ENCODE peak calls at places on chromosomes 3 and 15, in six cellular contexts. H is NCI-H2081; U is stimulated activated CD8-positive, alpha-beta memory T cell treated with anti-CD3 and anti-CD28 coated beads, Interleukin-15, amount 100 ng/mL, for 24 hours; Q is small intestine; D is erythroblast; K is T-helper 2 cell. X is an unnamed sample.

GRCh38 chr3:83946554-83946953 is 1012.2 kb upstream of the CADM2 start:
- DNase-seq in H (no peak), Q (no peak), U (no peak), D (no peak), K (no peak), X (no peak)

GRCh38 chr3:127182848-127183714 is 9.8 kb upstream of the PRR23E start:
- DNase-seq in U (no peak), H (no peak), K (no peak), Q (peak; percentile 17), D (no peak), X (no peak)

GRCh38 chr3:134430174-134430573 is 55.6 kb downstream of the ANAPC13 start:
- DNase-seq in U (no peak), H (no peak), K (no peak), D (no peak), Q (no peak), X (no peak)

GRCh38 chr3:98817546-98817945 is 54.4 kb downstream of the ST3GAL6 start:
- DNase-seq in Q (peak; percentile 49), D (peak; percentile 73), H (peak; percentile 60), K (peak; percentile 45), U (no peak), X (peak; percentile 26)

GRCh38 chr3:157443873-157444770 is 7.5 kb downstream of the PTX3 start:
- DNase-seq in Q (no peak), U (no peak), K (no peak), H (no peak), D (no peak), X (no peak)

GRCh38 chr15:33021806-33022389 is 172.6 kb downstream of the FMN1 start:
- DNase-seq in H (peak; percentile 62), U (no peak), Q (peak; percentile 59), D (peak; percentile 19), K (peak; percentile 37), X (peak; percentile 45)

GRCh38 chr3:50600841-50601591 is 10.6 kb downstream of the CISH start:
- DNase-seq in K (peak; percentile 98), D (peak; percentile 95), U (peak; percentile 74), Q (peak; percentile 96), H (peak; percentile 77), X (peak; percentile 87)

GRCh38 chr15:43509923-43510229 is 7.5 kb upstream of the MAP1A start:
- DNase-seq in H (no peak), U (no peak), K (no peak), D (no peak), Q (no peak), X (no peak)

GRCh38 chr3:13771496-13771895 is 108.4 kb downstream of the WNT7A start:
- DNase-seq in Q (no peak), U (no peak), H (no peak), K (no peak), D (no peak), X (no peak)

GRCh38 chr15:43276563-43277200 is 10.0 kb upstream of the TGM5 start:
- DNase-seq in D (no peak), H (no peak), Q (no peak), K (no peak), U (no peak), X (no peak)

GRCh38 chr3:195071916-195072820 is 198.8 kb downstream of the XXYLT1 start:
- DNase-seq in K (no peak), D (no peak), H (no peak), Q (no peak), U (no peak), X (no peak)

GRCh38 chr3:93843981-93844380 is 129.7 kb downstream of the PROS1 start:
- DNase-seq in U (no peak), H (no peak), K (no peak), Q (no peak), D (no peak), X (no peak)

GRCh38 chr15:40763801-40764765 is at the start of gene GCHFR:
- DNase-seq in Q (peak; percentile 86), K (peak; percentile 78), U (peak; percentile 41), D (peak; percentile 87), H (no peak), X (peak; percentile 34)

GRCh38 chr3:125110876-125111480 is 55.2 kb upstream of the HEG1 start:
- DNase-seq in H (no peak), Q (no peak), U (no peak), K (no peak), D (no peak), X (no peak)

GRCh38 chr3:13214847-13215472 is 141.7 kb upstream of the IQSEC1 start:
- DNase-seq in H (no peak), Q (no peak), U (no peak), K (no peak), D (no peak), X (no peak)

GRCh38 chr3:172043233-172043632 is 3.9 kb downstream of the FNDC3B start:
- DNase-seq in Q (no peak), H (no peak), U (no peak), D (no peak), K (no peak), X (no peak)

GRCh38 chr3:1195922-1196321 is 103.1 kb downstream of the CNTN6 start:
- DNase-seq in U (no peak), K (no peak), Q (no peak), D (no peak), H (no peak), X (no peak)

GRCh38 chr15:50145451-50145872 is 26.4 kb upstream of the ATP8B4 start:
- DNase-seq in Q (peak; percentile 70), U (no peak), D (peak; percentile 42), K (peak; percentile 39), H (peak; percentile 68), X (peak; percentile 54)

GRCh38 chr3:126553284-126553811 is 5.4 kb downstream of the C3orf22 start:
- DNase-seq in D (no peak), H (no peak), K (no peak), Q (no peak), U (no peak), X (no peak)

GRCh38 chr3:15632212-15632580 is 30.7 kb downstream of the BTD start:
- DNase-seq in K (no peak), H (no peak), D (no peak), Q (no peak), U (no peak), X (no peak)

GRCh38 chr3:52983828-52984227 is 62.0 kb downstream of the SFMBT1 start:
- DNase-seq in D (no peak), U (no peak), K (no peak), H (no peak), Q (no peak), X (no peak)

GRCh38 chr15:71111950-71112349 is 3.3 kb upstream of the THSD4 start:
- DNase-seq in K (no peak), D (no peak), H (no peak), U (no peak), Q (no peak), X (no peak)

GRCh38 chr3:109382573-109382972 is 45.2 kb upstream of the DPPA4 start:
- DNase-seq in Q (no peak), H (peak; percentile 23), K (no peak), U (no peak), D (no peak), X (no peak)

GRCh38 chr3:120555661-120556509 is 40.3 kb upstream of the NDUFB4 start:
- DNase-seq in D (no peak), U (no peak), H (no peak), K (no peak), Q (peak; percentile 86), X (peak; percentile 100)

GRCh38 chr3:63523100-63523499 is 129.4 kb upstream of the SNTN start:
- DNase-seq in D (no peak), K (no peak), Q (no peak), U (no peak), H (no peak), X (peak; percentile 2)

GRCh38 chr15:101022306-101022705 is 103.1 kb downstream of the LRRK1 start:
- DNase-seq in U (no peak), Q (no peak), K (no peak), D (no peak), H (no peak), X (no peak)

GRCh38 chr3:133192363-133192945 is 154.3 kb downstream of the TMEM108 start:
- DNase-seq in D (no peak), H (no peak), K (no peak), Q (no peak), U (no peak), X (no peak)

GRCh38 chr15:90598053-90598577 is 68.4 kb downstream of the CRTC3 start:
- DNase-seq in U (no peak), D (peak; percentile 91), K (peak; percentile 52), H (no peak), Q (peak; percentile 23), X (no peak)

GRCh38 chr15:77838061-77838460 is 205.3 kb upstream of the LINGO1 start:
- DNase-seq in U (no peak), K (no peak), H (no peak), Q (no peak), D (no peak), X (no peak)

GRCh38 chr15:40844543-40844981 is 714 bp downstream of the SPINT1 start:
- DNase-seq in D (peak; percentile 48), K (peak; percentile 59), Q (peak; percentile 31), U (no peak), H (peak; percentile 44), X (no peak)